ENCODE peak calls at places on chromosomes 12 and 14, in nine cellular contexts. One of them, this sample, is unnamed.

GRCh38 chr12:130636370-130636769 is 79.7 kb downstream of the RIMBP2 start:
- DNase-seq in BJ: no peak
- DNase-seq in B cell: no peak
- DNase-seq in endothelial cell: no peak
- DNase-seq in epithelial cell of esophagus: no peak
- DNase-seq in breast epithelium: no peak
- DNase-seq in GM13977: no peak
- DNase-seq in AG04450: no peak
- DNase-seq in fibroblast of lung: no peak
- DNase-seq in this sample: no peak

GRCh38 chr14:95264271-95264973 is 55.3 kb downstream of the CLMN start:
- DNase-seq in BJ: no peak
- DNase-seq in B cell: no peak
- DNase-seq in endothelial cell: no peak
- DNase-seq in epithelial cell of esophagus: no peak
- DNase-seq in breast epithelium: peak
- DNase-seq in GM13977: no peak
- DNase-seq in AG04450: no peak
- DNase-seq in fibroblast of lung: no peak
- DNase-seq in this sample: no peak

GRCh38 chr12:111434680-111435338 is 29.1 kb downstream of the SH2B3 start:
- DNase-seq in BJ: no peak
- DNase-seq in B cell: peak
- DNase-seq in endothelial cell: peak
- DNase-seq in epithelial cell of esophagus: no peak
- DNase-seq in breast epithelium: no peak
- DNase-seq in GM13977: peak
- DNase-seq in AG04450: no peak
- DNase-seq in fibroblast of lung: peak
- DNase-seq in this sample: peak

GRCh38 chr12:105761075-105761474 is 377.7 kb downstream of the NUAK1 start:
- DNase-seq in BJ: no peak
- DNase-seq in B cell: no peak
- DNase-seq in endothelial cell: no peak
- DNase-seq in epithelial cell of esophagus: no peak
- DNase-seq in breast epithelium: no peak
- DNase-seq in GM13977: no peak
- DNase-seq in AG04450: no peak
- DNase-seq in fibroblast of lung: peak
- DNase-seq in this sample: peak

GRCh38 chr12:15038137-15038536 is 65.3 kb downstream of the PDE6H start:
- DNase-seq in BJ: no peak
- DNase-seq in B cell: no peak
- DNase-seq in endothelial cell: no peak
- DNase-seq in epithelial cell of esophagus: no peak
- DNase-seq in breast epithelium: no peak
- DNase-seq in GM13977: no peak
- DNase-seq in AG04450: no peak
- DNase-seq in fibroblast of lung: no peak
- DNase-seq in this sample: no peak

GRCh38 chr12:49094104-49094948 is at the start of gene DHH:
- DNase-seq in BJ: no peak
- DNase-seq in B cell: peak
- DNase-seq in endothelial cell: peak
- DNase-seq in epithelial cell of esophagus: no peak
- DNase-seq in breast epithelium: no peak
- DNase-seq in GM13977: no peak
- DNase-seq in AG04450: no peak
- DNase-seq in fibroblast of lung: peak
- DNase-seq in this sample: no peak

GRCh38 chr12:39587247-39587646 is 32.4 kb downstream of the ABCD2 start:
- DNase-seq in BJ: no peak
- DNase-seq in B cell: no peak
- DNase-seq in endothelial cell: no peak
- DNase-seq in epithelial cell of esophagus: peak
- DNase-seq in breast epithelium: no peak
- DNase-seq in GM13977: no peak
- DNase-seq in AG04450: no peak
- DNase-seq in fibroblast of lung: no peak
- DNase-seq in this sample: no peak

GRCh38 chr12:43308776-43309175 is 243.2 kb downstream of the ADAMTS20 start:
- DNase-seq in BJ: no peak
- DNase-seq in B cell: no peak
- DNase-seq in endothelial cell: no peak
- DNase-seq in epithelial cell of esophagus: no peak
- DNase-seq in breast epithelium: no peak
- DNase-seq in GM13977: no peak
- DNase-seq in AG04450: no peak
- DNase-seq in fibroblast of lung: no peak
- DNase-seq in this sample: no peak

GRCh38 chr14:94126800-94127199 is 2.6 kb downstream of the IFI27L2 start:
- DNase-seq in BJ: no peak
- DNase-seq in B cell: no peak
- DNase-seq in endothelial cell: no peak
- DNase-seq in epithelial cell of esophagus: no peak
- DNase-seq in breast epithelium: no peak
- DNase-seq in GM13977: no peak
- DNase-seq in AG04450: no peak
- DNase-seq in fibroblast of lung: no peak
- DNase-seq in this sample: no peak

GRCh38 chr14:94128216-94128839 is 1.1 kb downstream of the IFI27L2 start:
- DNase-seq in BJ: no peak
- DNase-seq in B cell: no peak
- DNase-seq in endothelial cell: no peak
- DNase-seq in epithelial cell of esophagus: no peak
- DNase-seq in breast epithelium: no peak
- DNase-seq in GM13977: no peak
- DNase-seq in AG04450: no peak
- DNase-seq in fibroblast of lung: no peak
- DNase-seq in this sample: no peak

GRCh38 chr14:94129758-94130414 is 482 bp upstream of the IFI27L2 start:
- DNase-seq in BJ: no peak
- DNase-seq in B cell: no peak
- DNase-seq in endothelial cell: no peak
- DNase-seq in epithelial cell of esophagus: peak
- DNase-seq in breast epithelium: no peak
- DNase-seq in GM13977: peak
- DNase-seq in AG04450: no peak
- DNase-seq in fibroblast of lung: peak
- DNase-seq in this sample: no peak

GRCh38 chr14:94127330-94127729 is 2.1 kb downstream of the IFI27L2 start:
- DNase-seq in BJ: no peak
- DNase-seq in B cell: no peak
- DNase-seq in endothelial cell: no peak
- DNase-seq in epithelial cell of esophagus: no peak
- DNase-seq in breast epithelium: peak
- DNase-seq in GM13977: no peak
- DNase-seq in AG04450: no peak
- DNase-seq in fibroblast of lung: no peak
- DNase-seq in this sample: no peak

DNA sequence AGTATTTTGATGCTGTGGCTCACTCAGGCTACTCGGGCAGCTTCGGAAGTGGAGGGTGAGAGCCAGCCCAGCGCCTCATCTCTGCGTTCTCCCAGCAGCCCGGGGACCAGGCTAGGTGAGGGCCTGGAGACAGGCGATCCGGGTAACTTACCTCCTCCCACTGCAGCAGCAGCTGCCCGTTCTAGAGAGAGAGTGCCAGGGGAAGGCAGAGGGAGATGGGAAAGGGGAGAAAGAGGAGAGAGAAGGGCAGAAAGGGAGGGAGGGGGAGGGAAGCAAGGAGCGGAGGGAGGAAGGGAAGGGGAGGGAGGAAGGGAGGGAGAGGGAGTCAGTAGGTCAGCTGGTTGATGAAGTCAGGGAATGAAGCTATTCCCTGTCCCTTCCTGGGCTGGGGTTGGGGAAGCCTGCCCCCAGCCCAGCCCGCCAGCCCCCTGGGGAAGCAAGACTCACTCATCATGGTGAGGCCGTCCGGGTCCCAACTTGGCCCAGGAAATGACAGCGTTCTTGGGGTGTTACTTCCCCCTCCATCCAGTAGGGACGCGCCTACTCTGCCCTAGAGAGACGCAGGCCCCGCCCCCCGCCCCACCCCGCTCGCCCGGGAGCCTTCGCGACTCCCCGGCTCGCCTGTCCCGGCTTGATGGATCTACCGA is at the start of gene IFI27L2:
- DNase-seq in BJ: no peak
- DNase-seq in B cell: peak
- DNase-seq in endothelial cell: peak
- DNase-seq in epithelial cell of esophagus: peak
- DNase-seq in breast epithelium: peak
- DNase-seq in GM13977: peak
- DNase-seq in AG04450: peak
- DNase-seq in fibroblast of lung: peak
- DNase-seq in this sample: peak
- TF ChIP-seq CTCF in BJ: peak
- TF ChIP-seq CTCF in B cell: peak
- TF ChIP-seq CTCF in endothelial cell: no peak
- TF ChIP-seq CTCF in epithelial cell of esophagus: peak
- TF ChIP-seq CTCF in breast epithelium: peak
- TF ChIP-seq CTCF in GM13977: peak
- TF ChIP-seq CTCF in AG04450: peak
- TF ChIP-seq CTCF in fibroblast of lung: peak
- TF ChIP-seq CTCF in this sample: peak

GRCh38 chr14:92093320-92093719 is 13.1 kb downstream of the ATXN3 start:
- DNase-seq in BJ: no peak
- DNase-seq in B cell: no peak
- DNase-seq in endothelial cell: no peak
- DNase-seq in epithelial cell of esophagus: no peak
- DNase-seq in breast epithelium: no peak
- DNase-seq in GM13977: no peak
- DNase-seq in AG04450: no peak
- DNase-seq in fibroblast of lung: no peak
- DNase-seq in this sample: no peak
- TF ChIP-seq CTCF in BJ: no peak
- TF ChIP-seq CTCF in B cell: no peak
- TF ChIP-seq CTCF in endothelial cell: no peak
- TF ChIP-seq CTCF in epithelial cell of esophagus: no peak
- TF ChIP-seq CTCF in breast epithelium: no peak
- TF ChIP-seq CTCF in GM13977: peak
- TF ChIP-seq CTCF in AG04450: no peak
- TF ChIP-seq CTCF in fibroblast of lung: peak
- TF ChIP-seq CTCF in this sample: peak

GRCh38 chr14:50319721-50320120 is 7.6 kb downstream of the DMAC2L start:
- DNase-seq in BJ: no peak
- DNase-seq in B cell: no peak
- DNase-seq in endothelial cell: no peak
- DNase-seq in epithelial cell of esophagus: peak
- DNase-seq in breast epithelium: no peak
- DNase-seq in GM13977: no peak
- DNase-seq in AG04450: no peak
- DNase-seq in fibroblast of lung: no peak
- DNase-seq in this sample: no peak

GRCh38 chr14:50320279-50320678 is 8.2 kb downstream of the DMAC2L start:
- DNase-seq in BJ: no peak
- DNase-seq in B cell: no peak
- DNase-seq in endothelial cell: no peak
- DNase-seq in epithelial cell of esophagus: peak
- DNase-seq in breast epithelium: no peak
- DNase-seq in GM13977: no peak
- DNase-seq in AG04450: no peak
- DNase-seq in fibroblast of lung: peak
- DNase-seq in this sample: peak

GRCh38 chr14:50321009-50321660 is 9.0 kb downstream of the DMAC2L start:
- DNase-seq in BJ: peak
- DNase-seq in B cell: peak
- DNase-seq in endothelial cell: peak
- DNase-seq in epithelial cell of esophagus: peak
- DNase-seq in breast epithelium: peak
- DNase-seq in GM13977: peak
- DNase-seq in AG04450: peak
- DNase-seq in fibroblast of lung: peak
- DNase-seq in this sample: peak

GRCh38 chr14:50319293-50319692 is 7.2 kb downstream of the DMAC2L start:
- DNase-seq in BJ: no peak
- DNase-seq in B cell: no peak
- DNase-seq in endothelial cell: no peak
- DNase-seq in epithelial cell of esophagus: peak
- DNase-seq in breast epithelium: no peak
- DNase-seq in GM13977: no peak
- DNase-seq in AG04450: no peak
- DNase-seq in fibroblast of lung: no peak
- DNase-seq in this sample: peak

DNA sequence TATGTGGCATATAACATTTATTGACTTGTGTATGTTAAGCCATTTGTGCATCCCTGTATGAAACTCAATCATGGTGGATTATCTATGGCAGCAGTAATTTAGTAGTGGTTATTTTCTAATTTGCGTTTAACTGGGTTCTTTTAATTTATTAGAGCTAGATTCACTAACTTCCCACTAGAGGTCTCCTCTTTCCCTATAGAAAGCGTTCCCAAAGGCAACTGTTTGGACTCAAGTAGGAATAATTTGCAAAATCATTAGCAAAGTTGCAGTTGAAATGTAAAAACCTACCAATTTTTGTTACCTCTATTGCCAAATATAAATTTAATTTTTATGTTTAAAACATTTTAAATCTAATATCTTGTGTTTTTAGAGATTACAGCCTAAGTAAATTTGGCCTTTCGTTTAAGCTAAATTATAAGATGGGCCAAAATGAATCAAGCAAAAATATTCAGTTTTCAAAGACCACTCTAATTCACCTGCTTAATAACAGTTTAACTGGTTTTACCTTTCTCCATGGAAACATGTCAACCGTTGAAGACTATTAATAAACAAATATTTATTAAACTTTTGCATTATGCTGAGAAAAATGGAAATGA is 6.0 kb downstream of the DMAC2L start:
- DNase-seq in BJ: no peak
- DNase-seq in B cell: no peak
- DNase-seq in endothelial cell: no peak
- DNase-seq in epithelial cell of esophagus: peak
- DNase-seq in breast epithelium: no peak
- DNase-seq in GM13977: no peak
- DNase-seq in AG04450: no peak
- DNase-seq in fibroblast of lung: peak
- DNase-seq in this sample: peak
- TF ChIP-seq CTCF in BJ: peak
- TF ChIP-seq CTCF in B cell: peak
- TF ChIP-seq CTCF in endothelial cell: peak
- TF ChIP-seq CTCF in epithelial cell of esophagus: peak
- TF ChIP-seq CTCF in breast epithelium: peak
- TF ChIP-seq CTCF in GM13977: peak
- TF ChIP-seq CTCF in AG04450: peak
- TF ChIP-seq CTCF in fibroblast of lung: peak
- TF ChIP-seq CTCF in this sample: peak

DNA sequence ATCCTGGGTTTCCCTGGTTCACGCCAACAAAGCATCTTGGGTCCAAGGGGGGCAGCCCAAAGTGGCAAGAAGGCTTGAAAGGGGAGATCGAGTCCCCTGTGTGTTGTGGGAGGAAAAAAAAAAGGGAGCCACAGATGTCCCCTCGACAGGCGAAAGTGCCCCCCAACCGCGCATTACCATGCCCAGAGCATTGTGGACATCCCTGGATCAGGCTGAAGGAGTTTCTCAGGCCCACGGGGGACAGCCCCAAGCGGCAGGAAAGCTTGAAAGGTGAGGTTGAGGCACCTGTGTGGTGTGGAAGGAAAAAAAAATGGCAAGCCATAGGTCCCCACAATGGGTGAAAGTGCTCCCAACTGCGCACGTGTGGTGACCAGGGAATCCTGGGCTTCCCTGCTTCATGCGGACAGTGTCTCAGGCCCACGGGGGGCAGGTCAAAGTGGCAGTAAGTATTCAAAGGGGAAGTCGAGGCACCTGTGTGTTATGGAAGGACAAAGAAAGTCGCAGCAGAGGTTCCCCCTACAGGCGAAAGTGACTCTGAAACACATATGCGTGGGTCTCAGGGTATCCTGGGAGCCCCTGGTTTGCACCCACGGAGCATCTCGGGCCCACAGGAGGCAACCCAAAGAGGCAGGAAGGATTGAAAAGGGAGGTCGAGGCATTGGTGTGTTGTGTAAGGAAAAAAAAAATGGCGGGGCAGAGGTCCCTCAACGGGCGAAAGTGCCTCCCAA is 580.1 kb downstream of the ALG10 start:
- DNase-seq in BJ: no peak
- DNase-seq in B cell: no peak
- DNase-seq in endothelial cell: no peak
- DNase-seq in epithelial cell of esophagus: no peak
- DNase-seq in breast epithelium: no peak
- DNase-seq in GM13977: peak
- DNase-seq in AG04450: no peak
- DNase-seq in fibroblast of lung: no peak
- DNase-seq in this sample: no peak
- TF ChIP-seq CTCF in BJ: no peak
- TF ChIP-seq CTCF in B cell: no peak
- TF ChIP-seq CTCF in endothelial cell: no peak
- TF ChIP-seq CTCF in epithelial cell of esophagus: no peak
- TF ChIP-seq CTCF in breast epithelium: no peak
- TF ChIP-seq CTCF in GM13977: no peak
- TF ChIP-seq CTCF in AG04450: no peak
- TF ChIP-seq CTCF in fibroblast of lung: no peak
- TF ChIP-seq CTCF in this sample: no peak